ENCODE peak calls at places on chromosome 5, in four cellular contexts. One of them, this sample, is unnamed.

GRCh38 chr5:148542812-148543211 is 111.5 kb downstream of the HTR4 start:
- DNase-seq in suprapubic skin: no peak
- DNase-seq in IMR-90: peak
- DNase-seq in dorsolateral prefrontal cortex: no peak
- DNase-seq in this sample: peak

GRCh38 chr5:141701341-141702119 is 19.5 kb upstream of the ARAP3 start:
- DNase-seq in suprapubic skin: no peak
- DNase-seq in IMR-90: no peak
- DNase-seq in dorsolateral prefrontal cortex: no peak
- DNase-seq in this sample: no peak

GRCh38 chr5:154664869-154665268 is 90.3 kb upstream of the LARP1 start:
- DNase-seq in suprapubic skin: no peak
- DNase-seq in IMR-90: no peak
- DNase-seq in dorsolateral prefrontal cortex: no peak
- DNase-seq in this sample: no peak

GRCh38 chr5:167049043-167049663 is 1242.3 kb upstream of the WWC1 start:
- DNase-seq in suprapubic skin: no peak
- DNase-seq in IMR-90: no peak
- DNase-seq in dorsolateral prefrontal cortex: no peak
- DNase-seq in this sample: no peak

GRCh38 chr5:179230061-179230461 is 115.2 kb downstream of the ADAMTS2 start:
- DNase-seq in suprapubic skin: peak
- DNase-seq in IMR-90: no peak
- DNase-seq in dorsolateral prefrontal cortex: peak
- DNase-seq in this sample: no peak

GRCh38 chr5:5524327-5524726 is 101.8 kb downstream of the ICE1 start:
- DNase-seq in suprapubic skin: no peak
- DNase-seq in IMR-90: no peak
- DNase-seq in dorsolateral prefrontal cortex: no peak
- DNase-seq in this sample: no peak

GRCh38 chr5:93592866-93593265 is 9.8 kb downstream of the NR2F1 start:
- DNase-seq in suprapubic skin: no peak
- DNase-seq in IMR-90: no peak
- DNase-seq in dorsolateral prefrontal cortex: no peak
- DNase-seq in this sample: no peak

GRCh38 chr5:13985736-13986418 is 41.4 kb upstream of the DNAH5 start:
- DNase-seq in suprapubic skin: no peak
- DNase-seq in IMR-90: peak
- DNase-seq in dorsolateral prefrontal cortex: no peak
- DNase-seq in this sample: peak

GRCh38 chr5:87074934-87075541 is 192.6 kb upstream of the RASA1 start:
- DNase-seq in suprapubic skin: no peak
- DNase-seq in IMR-90: no peak
- DNase-seq in dorsolateral prefrontal cortex: no peak
- DNase-seq in this sample: no peak

GRCh38 chr5:141747152-141747640 is 65.2 kb upstream of the ARAP3 start:
- DNase-seq in suprapubic skin: no peak
- DNase-seq in IMR-90: peak
- DNase-seq in dorsolateral prefrontal cortex: peak
- DNase-seq in this sample: peak

GRCh38 chr5:153671653-153672346 is 181.3 kb downstream of the GRIA1 start:
- DNase-seq in suprapubic skin: no peak
- DNase-seq in IMR-90: no peak
- DNase-seq in dorsolateral prefrontal cortex: no peak
- DNase-seq in this sample: no peak

GRCh38 chr5:31186672-31187267 is 6.7 kb upstream of the CDH6 start:
- DNase-seq in suprapubic skin: no peak
- DNase-seq in IMR-90: peak
- DNase-seq in dorsolateral prefrontal cortex: no peak
- DNase-seq in this sample: peak

GRCh38 chr5:131587541-131587940 is 47.5 kb downstream of the RAPGEF6 start:
- DNase-seq in suprapubic skin: no peak
- DNase-seq in IMR-90: peak
- DNase-seq in dorsolateral prefrontal cortex: no peak
- DNase-seq in this sample: peak

GRCh38 chr5:21807953-21808352 is 1045.2 kb downstream of the CDH12 start:
- DNase-seq in suprapubic skin: no peak
- DNase-seq in IMR-90: peak
- DNase-seq in dorsolateral prefrontal cortex: no peak
- DNase-seq in this sample: no peak

GRCh38 chr5:102937916-102938315 is 182.0 kb downstream of the GIN1 start:
- DNase-seq in suprapubic skin: no peak
- DNase-seq in IMR-90: peak
- DNase-seq in dorsolateral prefrontal cortex: no peak
- DNase-seq in this sample: peak

GRCh38 chr5:180423133-180423532 is 70.0 kb upstream of the GFPT2 start:
- DNase-seq in suprapubic skin: no peak
- DNase-seq in IMR-90: no peak
- DNase-seq in dorsolateral prefrontal cortex: no peak
- DNase-seq in this sample: no peak

GRCh38 chr5:107457138-107457537 is 213.6 kb downstream of the EFNA5 start:
- DNase-seq in suprapubic skin: no peak
- DNase-seq in IMR-90: no peak
- DNase-seq in dorsolateral prefrontal cortex: no peak
- DNase-seq in this sample: no peak

GRCh38 chr5:392431-392988 is 50.5 kb upstream of the EXOC3 start:
- DNase-seq in suprapubic skin: peak
- DNase-seq in IMR-90: peak
- DNase-seq in dorsolateral prefrontal cortex: peak
- DNase-seq in this sample: peak

GRCh38 chr5:14849516-14850294 is 21.9 kb downstream of the ANKH start:
- DNase-seq in suprapubic skin: no peak
- DNase-seq in IMR-90: no peak
- DNase-seq in dorsolateral prefrontal cortex: no peak
- DNase-seq in this sample: no peak

GRCh38 chr5:64505769-64506566 is at the start of gene RGS7BP:
- DNase-seq in suprapubic skin: no peak
- DNase-seq in IMR-90: peak
- DNase-seq in dorsolateral prefrontal cortex: peak
- DNase-seq in this sample: peak

GRCh38 chr5:90056911-90057705 is 352.4 kb downstream of the CETN3 start:
- DNase-seq in suprapubic skin: no peak
- DNase-seq in IMR-90: no peak
- DNase-seq in dorsolateral prefrontal cortex: no peak
- DNase-seq in this sample: peak

GRCh38 chr5:93581738-93582414 is 857 bp upstream of the NR2F1-AS1 start:
- DNase-seq in suprapubic skin: no peak
- DNase-seq in IMR-90: peak
- DNase-seq in dorsolateral prefrontal cortex: no peak
- DNase-seq in this sample: peak

GRCh38 chr5:169006878-169007790 is 293.8 kb downstream of the SLIT3 start:
- DNase-seq in suprapubic skin: no peak
- DNase-seq in IMR-90: no peak
- DNase-seq in dorsolateral prefrontal cortex: no peak
- DNase-seq in this sample: no peak

GRCh38 chr5:147601652-147602051 is 91.8 kb upstream of the DPYSL3 start:
- DNase-seq in suprapubic skin: no peak
- DNase-seq in IMR-90: no peak
- DNase-seq in dorsolateral prefrontal cortex: no peak
- DNase-seq in this sample: no peak

GRCh38 chr5:35487255-35488035 is 130.2 kb upstream of the SPEF2 start:
- DNase-seq in suprapubic skin: no peak
- DNase-seq in IMR-90: peak
- DNase-seq in dorsolateral prefrontal cortex: no peak
- DNase-seq in this sample: no peak

GRCh38 chr5:154945695-154946301 is 4.9 kb downstream of the MRPL22 start:
- DNase-seq in suprapubic skin: no peak
- DNase-seq in IMR-90: peak
- DNase-seq in dorsolateral prefrontal cortex: no peak
- DNase-seq in this sample: peak

GRCh38 chr5:168364738-168365550 is 73.5 kb downstream of the WWC1 start:
- DNase-seq in suprapubic skin: no peak
- DNase-seq in IMR-90: peak
- DNase-seq in dorsolateral prefrontal cortex: no peak
- DNase-seq in this sample: peak

GRCh38 chr5:149283611-149284480 is 12.2 kb downstream of the AFAP1L1 start:
- DNase-seq in suprapubic skin: no peak
- DNase-seq in IMR-90: no peak
- DNase-seq in dorsolateral prefrontal cortex: no peak
- DNase-seq in this sample: no peak

GRCh38 chr5:96976-97640 is 5.1 kb downstream of the PLEKHG4B start:
- DNase-seq in suprapubic skin: no peak
- DNase-seq in IMR-90: no peak
- DNase-seq in dorsolateral prefrontal cortex: no peak
- DNase-seq in this sample: no peak

GRCh38 chr5:175444060-175444904 is at the start of gene DRD1:
- DNase-seq in suprapubic skin: no peak
- DNase-seq in IMR-90: peak
- DNase-seq in dorsolateral prefrontal cortex: peak
- DNase-seq in this sample: peak

GRCh38 chr5:9852686-9853085 is 222.5 kb upstream of the TAS2R1 start:
- DNase-seq in suprapubic skin: no peak
- DNase-seq in IMR-90: peak
- DNase-seq in dorsolateral prefrontal cortex: no peak
- DNase-seq in this sample: peak

GRCh38 chr5:81316581-81316980 is 15.2 kb downstream of the ZCCHC9 start:
- DNase-seq in suprapubic skin: no peak
- DNase-seq in IMR-90: no peak
- DNase-seq in dorsolateral prefrontal cortex: no peak
- DNase-seq in this sample: no peak

GRCh38 chr5:175494271-175495183 is 16.2 kb downstream of the SFXN1 start:
- DNase-seq in suprapubic skin: no peak
- DNase-seq in IMR-90: no peak
- DNase-seq in dorsolateral prefrontal cortex: no peak
- DNase-seq in this sample: no peak

GRCh38 chr5:135400866-135401265 is 1.8 kb upstream of the MACROH2A1 start:
- DNase-seq in suprapubic skin: no peak
- DNase-seq in IMR-90: no peak
- DNase-seq in dorsolateral prefrontal cortex: no peak
- DNase-seq in this sample: no peak

GRCh38 chr5:135396459-135397055 is 2.5 kb downstream of the MACROH2A1 start:
- DNase-seq in suprapubic skin: no peak
- DNase-seq in IMR-90: no peak
- DNase-seq in dorsolateral prefrontal cortex: no peak
- DNase-seq in this sample: no peak

GRCh38 chr5:135399838-135400542 is 959 bp upstream of the MACROH2A1 start:
- DNase-seq in suprapubic skin: no peak
- DNase-seq in IMR-90: no peak
- DNase-seq in dorsolateral prefrontal cortex: no peak
- DNase-seq in this sample: no peak

GRCh38 chr5:135398160-135398854 is 724 bp downstream of the MACROH2A1 start:
- DNase-seq in suprapubic skin: no peak
- DNase-seq in IMR-90: no peak
- DNase-seq in dorsolateral prefrontal cortex: no peak
- DNase-seq in this sample: peak

GRCh38 chr5:135398855-135399837 is at the start of gene MACROH2A1:
- DNase-seq in suprapubic skin: peak
- DNase-seq in IMR-90: peak
- DNase-seq in dorsolateral prefrontal cortex: peak
- DNase-seq in this sample: peak
- TF ChIP-seq CTCF in suprapubic skin: no peak
- TF ChIP-seq CTCF in IMR-90: no peak
- TF ChIP-seq CTCF in dorsolateral prefrontal cortex: peak
- TF ChIP-seq CTCF in this sample: no peak

GRCh38 chr5:6720561-6720921 is 7.3 kb downstream of the TENT4A start:
- DNase-seq in suprapubic skin: no peak
- DNase-seq in IMR-90: no peak
- DNase-seq in dorsolateral prefrontal cortex: no peak
- DNase-seq in this sample: no peak

GRCh38 chr5:6722015-6722414 is 8.8 kb downstream of the TENT4A start:
- DNase-seq in suprapubic skin: no peak
- DNase-seq in IMR-90: peak
- DNase-seq in dorsolateral prefrontal cortex: no peak
- DNase-seq in this sample: no peak

GRCh38 chr5:6723122-6723885 is 10.1 kb downstream of the TENT4A start:
- DNase-seq in suprapubic skin: no peak
- DNase-seq in IMR-90: no peak
- DNase-seq in dorsolateral prefrontal cortex: no peak
- DNase-seq in this sample: peak

GRCh38 chr5:6719896-6720560 is 6.8 kb downstream of the TENT4A start:
- DNase-seq in suprapubic skin: no peak
- DNase-seq in IMR-90: peak
- DNase-seq in dorsolateral prefrontal cortex: no peak
- DNase-seq in this sample: peak

DNA sequence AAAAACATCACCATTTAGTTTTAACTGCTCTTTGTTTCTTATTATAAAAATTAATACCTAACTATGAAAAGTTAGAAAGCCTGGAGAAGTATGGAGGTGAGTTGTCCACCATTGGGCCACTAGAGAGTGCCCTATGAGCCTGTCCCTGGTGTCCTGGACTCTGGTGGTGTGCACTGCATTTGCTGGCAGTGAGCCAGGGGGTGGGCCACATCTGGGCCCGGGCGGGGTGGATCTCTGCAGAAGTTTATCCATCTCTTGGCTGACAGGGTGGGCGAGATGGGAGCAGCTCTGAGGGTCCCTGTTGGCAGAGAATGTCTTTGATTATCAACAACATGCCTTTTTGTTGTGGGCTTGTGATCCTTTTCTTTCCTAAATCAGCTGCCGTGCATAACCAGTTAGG is 8.2 kb downstream of the TENT4A start:
- DNase-seq in suprapubic skin: no peak
- DNase-seq in IMR-90: no peak
- DNase-seq in dorsolateral prefrontal cortex: no peak
- DNase-seq in this sample: no peak
- H3K4me3 ChIP-seq in suprapubic skin: peak
- H3K4me3 ChIP-seq in IMR-90: no peak
- H3K4me3 ChIP-seq in dorsolateral prefrontal cortex: no peak
- H3K4me3 ChIP-seq in this sample: peak

GRCh38 chr5:112200132-112200531 is 218.9 kb downstream of the EPB41L4A start:
- DNase-seq in suprapubic skin: no peak
- DNase-seq in IMR-90: no peak
- DNase-seq in dorsolateral prefrontal cortex: no peak
- DNase-seq in this sample: no peak
- TF ChIP-seq CTCF in suprapubic skin: no peak
- TF ChIP-seq CTCF in IMR-90: no peak
- TF ChIP-seq CTCF in dorsolateral prefrontal cortex: no peak
- TF ChIP-seq CTCF in this sample: no peak

DNA sequence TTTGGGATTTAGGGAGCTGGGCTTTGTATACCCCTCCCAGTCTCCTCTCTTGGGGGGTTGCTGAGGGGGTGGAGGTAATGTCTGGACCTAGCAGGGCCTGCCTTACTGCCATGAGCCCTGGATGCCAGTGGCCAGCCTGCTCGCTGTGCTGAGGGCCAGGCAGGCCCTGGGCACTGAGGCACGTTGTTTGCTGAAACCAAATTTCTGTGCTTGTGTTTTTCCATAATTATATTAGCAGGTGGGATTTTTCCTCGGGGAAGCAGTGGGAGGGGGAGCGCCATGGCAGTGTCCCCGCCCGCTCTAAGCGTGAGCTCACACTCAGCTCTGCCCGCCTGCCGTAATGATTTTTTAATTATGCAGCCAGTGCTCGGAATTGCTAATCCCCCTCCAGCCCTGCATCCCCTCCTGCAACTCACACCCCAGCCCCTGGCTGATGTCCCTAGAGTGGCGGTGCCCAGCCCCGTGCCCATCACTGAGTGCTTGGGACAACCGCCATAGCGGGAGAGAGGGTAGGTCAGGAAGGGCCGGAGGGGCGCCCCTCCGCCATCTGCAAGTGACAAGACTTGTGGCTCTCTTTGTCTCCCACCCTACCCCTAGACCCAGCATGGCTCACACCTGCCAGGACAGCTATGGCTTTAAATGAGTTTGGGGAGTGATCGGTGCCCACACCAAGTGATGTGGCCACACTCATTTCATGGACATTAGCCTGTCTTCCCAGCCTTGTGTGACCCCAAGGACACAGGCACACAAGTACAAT is 21.0 kb downstream of the CXXC5 start:
- DNase-seq in suprapubic skin: no peak
- DNase-seq in IMR-90: no peak
- DNase-seq in dorsolateral prefrontal cortex: peak
- DNase-seq in this sample: no peak
- H3K4me3 ChIP-seq in suprapubic skin: peak
- H3K4me3 ChIP-seq in IMR-90: no peak
- H3K4me3 ChIP-seq in dorsolateral prefrontal cortex: peak
- H3K4me3 ChIP-seq in this sample: peak